ENCODE peak calls at places on chromosomes 6 and 20, in seven cellular contexts. C is COR-L47; N is CD4-positive, CD25-positive, alpha-beta regulatory T cell; Q is HFF-Myc; G is stromal cell of bone marrow; A is LNCaP clone FGC; R is epithelial cell of esophagus. F is an unnamed sample.

GRCh38 chr6:72811971-72812421 is 190.1 kb downstream of the KCNQ5 start:
- DNase-seq in N (no peak), A (no peak), C (no peak), R (peak), Q (no peak), G (no peak), F (peak)

GRCh38 chr6:5423251-5423650 is 161.9 kb downstream of the FARS2 start:
- DNase-seq in G (no peak), A (no peak), Q (no peak), R (no peak), C (no peak), N (no peak), F (no peak)

GRCh38 chr6:53067799-53068442 is 2.7 kb downstream of the FBXO9 start:
- DNase-seq in R (peak), G (no peak), A (peak), Q (no peak), N (no peak), C (no peak), F (no peak)

GRCh38 chr6:113352029-113352801 is 504.9 kb upstream of the MARCKS start:
- DNase-seq in C (no peak), R (peak), Q (peak), A (peak), G (no peak), N (no peak), F (peak)

GRCh38 chr6:52310932-52311331 is 26.4 kb upstream of the MCM3 start:
- DNase-seq in G (no peak), Q (no peak), R (no peak), A (no peak), C (no peak), N (no peak), F (no peak)

GRCh38 chr6:140155727-140156126 is 781.3 kb upstream of the CITED2 start:
- DNase-seq in R (no peak), C (no peak), Q (no peak), N (no peak), G (no peak), A (no peak), F (no peak)

GRCh38 chr6:36752886-36753506 is 55.4 kb downstream of the RAB44 start:
- DNase-seq in R (no peak), A (no peak), Q (no peak), C (no peak), G (no peak), N (no peak), F (no peak)

GRCh38 chr20:62370115-62370806 is 3.1 kb upstream of the LAMA5 start:
- DNase-seq in G (peak), R (no peak), A (no peak), C (no peak), Q (peak), N (no peak), F (peak)

GRCh38 chr20:25037288-25038102 is 20.4 kb downstream of the ACSS1 start:
- DNase-seq in N (no peak), R (no peak), Q (no peak), G (peak), C (no peak), A (no peak), F (no peak)